ENCODE peak calls at places on chromosome 14, in eight cellular contexts. P, R, O, E, Y, C, J and K are unnamed samples.

GRCh38 chr14:41096131-41096530 is 510.5 kb upstream of the LRFN5 start:
- DNase-seq in P (no peak), R (no peak), O (no peak), E (no peak), Y (no peak), C (no peak), J (no peak), K (no peak)

GRCh38 chr14:94000986-94001385 is 3.9 kb downstream of the CCDC197 start:
- DNase-seq in P (no peak), R (no peak), O (no peak), E (no peak), Y (no peak), C (no peak), J (no peak), K (peak)

GRCh38 chr14:102573591-102574046 is 18.8 kb upstream of the RCOR1 start:
- DNase-seq in P (no peak), R (no peak), O (peak), E (peak), Y (no peak), C (no peak), J (no peak), K (no peak)

GRCh38 chr14:27750096-27750495 is 1016.5 kb upstream of the FOXG1 start:
- DNase-seq in P (no peak), R (no peak), O (no peak), E (no peak), Y (no peak), C (no peak), J (no peak), K (no peak)

GRCh38 chr14:94278732-94279131 is 14.3 kb downstream of the SERPINA10 start:
- DNase-seq in P (no peak), R (no peak), O (no peak), E (no peak), Y (no peak), C (no peak), J (no peak), K (no peak)

GRCh38 chr14:104858811-104859426 is 6.1 kb upstream of the CEP170B start:
- DNase-seq in P (no peak), R (no peak), O (no peak), E (no peak), Y (no peak), C (no peak), J (no peak), K (no peak)

GRCh38 chr14:104940526-104941150 is 16.0 kb downstream of the PLD4 start:
- DNase-seq in P (no peak), R (no peak), O (no peak), E (peak), Y (no peak), C (no peak), J (no peak), K (no peak)

GRCh38 chr14:37434867-37435266 is 160.2 kb downstream of the FOXA1 start:
- DNase-seq in P (no peak), R (no peak), O (no peak), E (no peak), Y (no peak), C (no peak), J (no peak), K (no peak)

GRCh38 chr14:76708028-76708427 is 53.2 kb upstream of the VASH1 start:
- DNase-seq in P (no peak), R (no peak), O (no peak), E (no peak), Y (no peak), C (no peak), J (no peak), K (no peak)

GRCh38 chr14:53108292-53108937 is 44.7 kb downstream of the DDHD1 start:
- DNase-seq in P (no peak), R (no peak), O (peak), E (no peak), Y (no peak), C (no peak), J (no peak), K (no peak)

GRCh38 chr14:64723691-64724577 is 19.7 kb downstream of the PLEKHG3 start:
- DNase-seq in P (no peak), R (no peak), O (no peak), E (no peak), Y (no peak), C (no peak), J (peak), K (no peak)

GRCh38 chr14:73235531-73236155 is 1.7 kb upstream of the PAPLN start:
- DNase-seq in P (no peak), R (no peak), O (no peak), E (no peak), Y (no peak), C (no peak), J (no peak), K (no peak)

GRCh38 chr14:33230016-33230415 is 291.3 kb downstream of the NPAS3 start:
- DNase-seq in P (no peak), R (no peak), O (no peak), E (no peak), Y (no peak), C (no peak), J (no peak), K (no peak)

GRCh38 chr14:28298156-28298555 is 468.4 kb upstream of the FOXG1 start:
- DNase-seq in P (no peak), R (no peak), O (no peak), E (no peak), Y (no peak), C (no peak), J (no peak), K (no peak)

GRCh38 chr14:101657372-101657771 is 96.1 kb downstream of the DIO3 start:
- DNase-seq in P (no peak), R (no peak), O (no peak), E (no peak), Y (no peak), C (no peak), J (no peak), K (no peak)

GRCh38 chr14:67940894-67941455 is 121.4 kb downstream of the RAD51B start:
- DNase-seq in P (peak), R (peak), O (no peak), E (no peak), Y (no peak), C (peak), J (no peak), K (peak)

GRCh38 chr14:68518910-68519686 is 273.8 kb downstream of the ZFP36L1 start:
- DNase-seq in P (no peak), R (no peak), O (no peak), E (no peak), Y (no peak), C (peak), J (no peak), K (peak)

GRCh38 chr14:75479770-75480600 is 42.3 kb upstream of the BATF start:
- DNase-seq in P (no peak), R (no peak), O (peak), E (peak), Y (no peak), C (no peak), J (no peak), K (no peak)

GRCh38 chr14:58772814-58773620 is 135.3 kb downstream of the DACT1 start:
- DNase-seq in P (no peak), R (peak), O (no peak), E (no peak), Y (no peak), C (no peak), J (no peak), K (peak)

GRCh38 chr14:22339277-22339676 is 249.7 kb downstream of the DAD1 start:
- DNase-seq in P (no peak), R (peak), O (no peak), E (no peak), Y (no peak), C (no peak), J (no peak), K (peak)

GRCh38 chr14:70707138-70708038 is 65.7 kb downstream of the TTC9 start:
- DNase-seq in P (no peak), R (peak), O (peak), E (peak), Y (no peak), C (peak), J (no peak), K (peak)

GRCh38 chr14:55913324-55914035 is 204.7 kb upstream of the PELI2 start:
- DNase-seq in P (no peak), R (no peak), O (no peak), E (no peak), Y (no peak), C (no peak), J (no peak), K (peak)

GRCh38 chr14:97641827-97642226 is 844.6 kb downstream of the VRK1 start:
- DNase-seq in P (no peak), R (no peak), O (no peak), E (no peak), Y (no peak), C (no peak), J (no peak), K (no peak)

GRCh38 chr14:63203618-63204406 is 431 bp upstream of the RHOJ start:
- DNase-seq in P (peak), R (peak), O (peak), E (no peak), Y (no peak), C (peak), J (no peak), K (peak)

GRCh38 chr14:92847220-92848148 is 53.4 kb downstream of the GOLGA5 start:
- DNase-seq in P (no peak), R (no peak), O (peak), E (no peak), Y (no peak), C (no peak), J (no peak), K (peak)

GRCh38 chr14:93239869-93240677 is 33.0 kb downstream of the UBR7 start:
- DNase-seq in P (no peak), R (no peak), O (no peak), E (no peak), Y (no peak), C (no peak), J (no peak), K (no peak)

GRCh38 chr14:68965261-68965761 is 13.8 kb downstream of the ACTN1 start:
- DNase-seq in P (no peak), R (no peak), O (no peak), E (no peak), Y (no peak), C (peak), J (no peak), K (no peak)

GRCh38 chr14:58705066-58705465 is 67.3 kb downstream of the DACT1 start:
- DNase-seq in P (no peak), R (no peak), O (no peak), E (no peak), Y (no peak), C (no peak), J (no peak), K (no peak)

GRCh38 chr14:96683575-96684289 is 113.5 kb upstream of the VRK1 start:
- DNase-seq in P (no peak), R (no peak), O (no peak), E (no peak), Y (no peak), C (no peak), J (no peak), K (no peak)

GRCh38 chr14:60637490-60638452 is 11.5 kb downstream of the SIX1 start:
- DNase-seq in P (no peak), R (no peak), O (no peak), E (peak), Y (no peak), C (no peak), J (no peak), K (peak)

GRCh38 chr14:99575043-99576023 is 28.7 kb downstream of the CCDC85C start:
- DNase-seq in P (no peak), R (peak), O (no peak), E (no peak), Y (no peak), C (peak), J (no peak), K (peak)

GRCh38 chr14:93655078-93655750 is 133.1 kb downstream of the PRIMA1 start:
- DNase-seq in P (peak), R (peak), O (peak), E (peak), Y (no peak), C (no peak), J (no peak), K (peak)